ENCODE peak calls at places on chromosomes 16 and 17, in seven cellular contexts. One of them, this sample, is unnamed.

GRCh38 chr16:86495756-86496261 is 14.5 kb upstream of the FOXF1 start:
- DNase-seq in T47D: no peak
- DNase-seq in stimulated activated CD4-positive, alpha-beta T cell treated with anti-CD3 and anti-CD28 coated beads, Interleukin-15, amount 100 ng/mL, for 24 hours: no peak
- DNase-seq in DMS79: no peak
- DNase-seq in neural progenitor cell: peak
- DNase-seq in progenitor cell of endocrine pancreas: no peak
- DNase-seq in lung: no peak
- DNase-seq in this sample: no peak

GRCh38 chr17:73891001-73891400 is 246.8 kb upstream of the SDK2 start:
- DNase-seq in progenitor cell of endocrine pancreas: no peak
- DNase-seq in lung: no peak
- DNase-seq in T47D: no peak
- DNase-seq in stimulated activated CD4-positive, alpha-beta T cell treated with anti-CD3 and anti-CD28 coated beads, Interleukin-15, amount 100 ng/mL, for 24 hours: no peak
- DNase-seq in neural progenitor cell: no peak
- DNase-seq in DMS79: no peak
- DNase-seq in this sample: peak

GRCh38 chr16:12558641-12559040 is 245.0 kb downstream of the CPPED1 start:
- DNase-seq in T47D: no peak
- DNase-seq in stimulated activated CD4-positive, alpha-beta T cell treated with anti-CD3 and anti-CD28 coated beads, Interleukin-15, amount 100 ng/mL, for 24 hours: no peak
- DNase-seq in neural progenitor cell: no peak
- DNase-seq in lung: no peak
- DNase-seq in DMS79: no peak
- DNase-seq in progenitor cell of endocrine pancreas: no peak
- DNase-seq in this sample: no peak

GRCh38 chr16:48081656-48082055 is 74.1 kb downstream of the ABCC12 start:
- DNase-seq in lung: no peak
- DNase-seq in neural progenitor cell: no peak
- DNase-seq in DMS79: no peak
- DNase-seq in stimulated activated CD4-positive, alpha-beta T cell treated with anti-CD3 and anti-CD28 coated beads, Interleukin-15, amount 100 ng/mL, for 24 hours: no peak
- DNase-seq in T47D: no peak
- DNase-seq in progenitor cell of endocrine pancreas: no peak
- DNase-seq in this sample: no peak

GRCh38 chr16:78175287-78175686 is 75.8 kb downstream of the WWOX start:
- DNase-seq in progenitor cell of endocrine pancreas: no peak
- DNase-seq in neural progenitor cell: no peak
- DNase-seq in T47D: no peak
- DNase-seq in lung: no peak
- DNase-seq in stimulated activated CD4-positive, alpha-beta T cell treated with anti-CD3 and anti-CD28 coated beads, Interleukin-15, amount 100 ng/mL, for 24 hours: no peak
- DNase-seq in DMS79: no peak
- DNase-seq in this sample: no peak

GRCh38 chr17:50198026-50198669 is 3.3 kb downstream of the COL1A1 start:
- DNase-seq in T47D: peak
- DNase-seq in DMS79: no peak
- DNase-seq in progenitor cell of endocrine pancreas: no peak
- DNase-seq in lung: peak
- DNase-seq in stimulated activated CD4-positive, alpha-beta T cell treated with anti-CD3 and anti-CD28 coated beads, Interleukin-15, amount 100 ng/mL, for 24 hours: peak
- DNase-seq in neural progenitor cell: peak
- DNase-seq in this sample: peak

GRCh38 chr16:56909484-56910113 is 22.3 kb upstream of the HERPUD1 start:
- DNase-seq in stimulated activated CD4-positive, alpha-beta T cell treated with anti-CD3 and anti-CD28 coated beads, Interleukin-15, amount 100 ng/mL, for 24 hours: no peak
- DNase-seq in neural progenitor cell: no peak
- DNase-seq in progenitor cell of endocrine pancreas: no peak
- DNase-seq in lung: no peak
- DNase-seq in T47D: no peak
- DNase-seq in DMS79: no peak
- DNase-seq in this sample: no peak

GRCh38 chr17:79678091-79678731 is 52.5 kb upstream of the ENPP7 start:
- DNase-seq in stimulated activated CD4-positive, alpha-beta T cell treated with anti-CD3 and anti-CD28 coated beads, Interleukin-15, amount 100 ng/mL, for 24 hours: no peak
- DNase-seq in T47D: no peak
- DNase-seq in progenitor cell of endocrine pancreas: no peak
- DNase-seq in lung: no peak
- DNase-seq in neural progenitor cell: no peak
- DNase-seq in DMS79: no peak
- DNase-seq in this sample: peak

GRCh38 chr16:52497067-52497816 is 49.7 kb downstream of the TOX3 start:
- DNase-seq in lung: no peak
- DNase-seq in progenitor cell of endocrine pancreas: no peak
- DNase-seq in neural progenitor cell: no peak
- DNase-seq in stimulated activated CD4-positive, alpha-beta T cell treated with anti-CD3 and anti-CD28 coated beads, Interleukin-15, amount 100 ng/mL, for 24 hours: no peak
- DNase-seq in T47D: peak
- DNase-seq in DMS79: peak
- DNase-seq in this sample: no peak

GRCh38 chr16:27474921-27475320 is 72.9 kb downstream of the IL21R start:
- DNase-seq in T47D: no peak
- DNase-seq in DMS79: no peak
- DNase-seq in lung: no peak
- DNase-seq in progenitor cell of endocrine pancreas: no peak
- DNase-seq in stimulated activated CD4-positive, alpha-beta T cell treated with anti-CD3 and anti-CD28 coated beads, Interleukin-15, amount 100 ng/mL, for 24 hours: no peak
- DNase-seq in neural progenitor cell: no peak
- DNase-seq in this sample: no peak

GRCh38 chr17:81109957-81110356 is 55.4 kb upstream of the PVALEF start:
- DNase-seq in stimulated activated CD4-positive, alpha-beta T cell treated with anti-CD3 and anti-CD28 coated beads, Interleukin-15, amount 100 ng/mL, for 24 hours: no peak
- DNase-seq in lung: no peak
- DNase-seq in DMS79: no peak
- DNase-seq in progenitor cell of endocrine pancreas: no peak
- DNase-seq in T47D: no peak
- DNase-seq in neural progenitor cell: no peak
- DNase-seq in this sample: no peak

GRCh38 chr17:19448341-19449268 is 37.6 kb downstream of the RNF112 start:
- DNase-seq in progenitor cell of endocrine pancreas: no peak
- DNase-seq in neural progenitor cell: no peak
- DNase-seq in stimulated activated CD4-positive, alpha-beta T cell treated with anti-CD3 and anti-CD28 coated beads, Interleukin-15, amount 100 ng/mL, for 24 hours: no peak
- DNase-seq in DMS79: no peak
- DNase-seq in lung: no peak
- DNase-seq in T47D: no peak
- DNase-seq in this sample: no peak

GRCh38 chr17:83185023-83186002 is 105.9 kb downstream of the METRNL start:
- DNase-seq in stimulated activated CD4-positive, alpha-beta T cell treated with anti-CD3 and anti-CD28 coated beads, Interleukin-15, amount 100 ng/mL, for 24 hours: no peak
- DNase-seq in DMS79: no peak
- DNase-seq in neural progenitor cell: no peak
- DNase-seq in lung: peak
- DNase-seq in T47D: no peak
- DNase-seq in progenitor cell of endocrine pancreas: no peak
- DNase-seq in this sample: no peak

GRCh38 chr17:731943-732787 is at the start of gene TLCD3A:
- DNase-seq in stimulated activated CD4-positive, alpha-beta T cell treated with anti-CD3 and anti-CD28 coated beads, Interleukin-15, amount 100 ng/mL, for 24 hours: peak
- DNase-seq in DMS79: no peak
- DNase-seq in T47D: peak
- DNase-seq in progenitor cell of endocrine pancreas: peak
- DNase-seq in neural progenitor cell: peak
- DNase-seq in lung: peak
- DNase-seq in this sample: peak

GRCh38 chr16:47523342-47524006 is 62.3 kb downstream of the PHKB start:
- DNase-seq in stimulated activated CD4-positive, alpha-beta T cell treated with anti-CD3 and anti-CD28 coated beads, Interleukin-15, amount 100 ng/mL, for 24 hours: no peak
- DNase-seq in DMS79: no peak
- DNase-seq in neural progenitor cell: no peak
- DNase-seq in progenitor cell of endocrine pancreas: no peak
- DNase-seq in lung: no peak
- DNase-seq in T47D: peak
- DNase-seq in this sample: no peak

GRCh38 chr16:24540575-24541240 is 1.3 kb downstream of the RBBP6 start:
- DNase-seq in lung: no peak
- DNase-seq in progenitor cell of endocrine pancreas: no peak
- DNase-seq in DMS79: no peak
- DNase-seq in stimulated activated CD4-positive, alpha-beta T cell treated with anti-CD3 and anti-CD28 coated beads, Interleukin-15, amount 100 ng/mL, for 24 hours: peak
- DNase-seq in T47D: peak
- DNase-seq in neural progenitor cell: peak
- DNase-seq in this sample: no peak

GRCh38 chr17:45579529-45580495 is 89.3 kb upstream of the PLEKHM1 start:
- DNase-seq in progenitor cell of endocrine pancreas: no peak
- DNase-seq in T47D: no peak
- DNase-seq in stimulated activated CD4-positive, alpha-beta T cell treated with anti-CD3 and anti-CD28 coated beads, Interleukin-15, amount 100 ng/mL, for 24 hours: no peak
- DNase-seq in neural progenitor cell: peak
- DNase-seq in lung: no peak
- DNase-seq in DMS79: no peak
- DNase-seq in this sample: no peak

GRCh38 chr16:57500578-57501111 is 14.4 kb upstream of the DOK4 start:
- DNase-seq in T47D: no peak
- DNase-seq in lung: no peak
- DNase-seq in neural progenitor cell: no peak
- DNase-seq in stimulated activated CD4-positive, alpha-beta T cell treated with anti-CD3 and anti-CD28 coated beads, Interleukin-15, amount 100 ng/mL, for 24 hours: peak
- DNase-seq in DMS79: no peak
- DNase-seq in progenitor cell of endocrine pancreas: no peak
- DNase-seq in this sample: no peak

GRCh38 chr17:43547189-43547550 is 1.0 kb upstream of the ETV4 start:
- DNase-seq in stimulated activated CD4-positive, alpha-beta T cell treated with anti-CD3 and anti-CD28 coated beads, Interleukin-15, amount 100 ng/mL, for 24 hours: no peak
- DNase-seq in lung: no peak
- DNase-seq in T47D: no peak
- DNase-seq in progenitor cell of endocrine pancreas: no peak
- DNase-seq in DMS79: no peak
- DNase-seq in neural progenitor cell: no peak
- DNase-seq in this sample: no peak

GRCh38 chr17:17420561-17421269 is 56.1 kb upstream of the MED9 start:
- DNase-seq in T47D: no peak
- DNase-seq in lung: no peak
- DNase-seq in progenitor cell of endocrine pancreas: no peak
- DNase-seq in DMS79: no peak
- DNase-seq in stimulated activated CD4-positive, alpha-beta T cell treated with anti-CD3 and anti-CD28 coated beads, Interleukin-15, amount 100 ng/mL, for 24 hours: no peak
- DNase-seq in neural progenitor cell: no peak
- DNase-seq in this sample: no peak

GRCh38 chr16:16073884-16074781 is 124.7 kb downstream of the ABCC1 start:
- DNase-seq in lung: peak
- DNase-seq in DMS79: no peak
- DNase-seq in T47D: peak
- DNase-seq in stimulated activated CD4-positive, alpha-beta T cell treated with anti-CD3 and anti-CD28 coated beads, Interleukin-15, amount 100 ng/mL, for 24 hours: no peak
- DNase-seq in progenitor cell of endocrine pancreas: no peak
- DNase-seq in neural progenitor cell: peak
- DNase-seq in this sample: no peak

GRCh38 chr16:53090591-53091507 is 36.1 kb downstream of the CHD9 start:
- DNase-seq in neural progenitor cell: peak
- DNase-seq in progenitor cell of endocrine pancreas: no peak
- DNase-seq in lung: peak
- DNase-seq in T47D: no peak
- DNase-seq in DMS79: no peak
- DNase-seq in stimulated activated CD4-positive, alpha-beta T cell treated with anti-CD3 and anti-CD28 coated beads, Interleukin-15, amount 100 ng/mL, for 24 hours: peak
- DNase-seq in this sample: peak

GRCh38 chr17:21193031-21193430 is 20.9 kb downstream of the TMEM11 start:
- DNase-seq in lung: no peak
- DNase-seq in neural progenitor cell: no peak
- DNase-seq in T47D: no peak
- DNase-seq in progenitor cell of endocrine pancreas: no peak
- DNase-seq in DMS79: no peak
- DNase-seq in stimulated activated CD4-positive, alpha-beta T cell treated with anti-CD3 and anti-CD28 coated beads, Interleukin-15, amount 100 ng/mL, for 24 hours: no peak
- DNase-seq in this sample: no peak

GRCh38 chr17:4310349-4311060 is 46.7 kb upstream of the ANKFY1 start:
- DNase-seq in lung: no peak
- DNase-seq in stimulated activated CD4-positive, alpha-beta T cell treated with anti-CD3 and anti-CD28 coated beads, Interleukin-15, amount 100 ng/mL, for 24 hours: no peak
- DNase-seq in DMS79: no peak
- DNase-seq in neural progenitor cell: no peak
- DNase-seq in T47D: no peak
- DNase-seq in progenitor cell of endocrine pancreas: no peak
- DNase-seq in this sample: no peak

GRCh38 chr16:10077861-10078260 is 104.4 kb downstream of the GRIN2A start:
- DNase-seq in DMS79: no peak
- DNase-seq in progenitor cell of endocrine pancreas: no peak
- DNase-seq in stimulated activated CD4-positive, alpha-beta T cell treated with anti-CD3 and anti-CD28 coated beads, Interleukin-15, amount 100 ng/mL, for 24 hours: no peak
- DNase-seq in lung: no peak
- DNase-seq in neural progenitor cell: no peak
- DNase-seq in T47D: no peak
- DNase-seq in this sample: no peak

GRCh38 chr17:68389041-68389440 is 68.3 kb downstream of the WIPI1 start:
- DNase-seq in T47D: no peak
- DNase-seq in stimulated activated CD4-positive, alpha-beta T cell treated with anti-CD3 and anti-CD28 coated beads, Interleukin-15, amount 100 ng/mL, for 24 hours: no peak
- DNase-seq in neural progenitor cell: no peak
- DNase-seq in DMS79: no peak
- DNase-seq in progenitor cell of endocrine pancreas: no peak
- DNase-seq in lung: no peak
- DNase-seq in this sample: no peak

GRCh38 chr16:83972256-83973008 is 4.4 kb downstream of the NECAB2 start:
- DNase-seq in lung: no peak
- DNase-seq in neural progenitor cell: no peak
- DNase-seq in progenitor cell of endocrine pancreas: no peak
- DNase-seq in stimulated activated CD4-positive, alpha-beta T cell treated with anti-CD3 and anti-CD28 coated beads, Interleukin-15, amount 100 ng/mL, for 24 hours: no peak
- DNase-seq in DMS79: no peak
- DNase-seq in T47D: no peak
- DNase-seq in this sample: no peak

GRCh38 chr17:5203908-5204294 is 12.2 kb upstream of the ZNF594 start:
- DNase-seq in DMS79: no peak
- DNase-seq in T47D: peak
- DNase-seq in neural progenitor cell: no peak
- DNase-seq in progenitor cell of endocrine pancreas: no peak
- DNase-seq in stimulated activated CD4-positive, alpha-beta T cell treated with anti-CD3 and anti-CD28 coated beads, Interleukin-15, amount 100 ng/mL, for 24 hours: no peak
- DNase-seq in lung: no peak
- DNase-seq in this sample: no peak

GRCh38 chr16:82111944-82112343 is 58.1 kb downstream of the MPHOSPH6 start:
- DNase-seq in stimulated activated CD4-positive, alpha-beta T cell treated with anti-CD3 and anti-CD28 coated beads, Interleukin-15, amount 100 ng/mL, for 24 hours: no peak
- DNase-seq in DMS79: no peak
- DNase-seq in lung: no peak
- DNase-seq in neural progenitor cell: no peak
- DNase-seq in T47D: peak
- DNase-seq in progenitor cell of endocrine pancreas: no peak
- DNase-seq in this sample: no peak

GRCh38 chr17:2634361-2634960 is 41.0 kb downstream of the PAFAH1B1 start:
- DNase-seq in stimulated activated CD4-positive, alpha-beta T cell treated with anti-CD3 and anti-CD28 coated beads, Interleukin-15, amount 100 ng/mL, for 24 hours: no peak
- DNase-seq in DMS79: peak
- DNase-seq in progenitor cell of endocrine pancreas: no peak
- DNase-seq in T47D: peak
- DNase-seq in lung: no peak
- DNase-seq in neural progenitor cell: no peak
- DNase-seq in this sample: no peak